ENCODE peak calls at places on chromosomes 1 and 21, in five cellular contexts. D, I, S, L and Q are unnamed samples.

GRCh38 chr1:226632922-226633351 is 84.4 kb downstream of the STUM start:
- DNase-seq in D (no peak), I (no peak), S (no peak), L (peak), Q (peak)

GRCh38 chr1:112557385-112557784 is 48.6 kb downstream of the WNT2B start:
- DNase-seq in D (no peak), I (peak), S (no peak), L (no peak), Q (no peak)

GRCh38 chr1:44924835-44925464 is 61.4 kb downstream of the EIF2B3 start:
- DNase-seq in D (no peak), I (peak), S (no peak), L (no peak), Q (no peak)

GRCh38 chr1:162145966-162146696 is 76.6 kb downstream of the NOS1AP start:
- DNase-seq in D (no peak), I (no peak), S (no peak), L (no peak), Q (no peak)

GRCh38 chr1:14476170-14476955 is 122.1 kb upstream of the KAZN start:
- DNase-seq in D (no peak), I (peak), S (no peak), L (no peak), Q (no peak)

GRCh38 chr1:55143686-55144085 is 71.5 kb downstream of the USP24 start:
- DNase-seq in D (no peak), I (no peak), S (no peak), L (no peak), Q (no peak)

GRCh38 chr1:52037402-52037814 is 3.8 kb upstream of the KTI12 start:
- DNase-seq in D (no peak), I (peak), S (no peak), L (no peak), Q (no peak)

GRCh38 chr1:51133045-51133444 is 31.0 kb downstream of the C1orf185 start:
- DNase-seq in D (no peak), I (no peak), S (no peak), L (no peak), Q (no peak)

GRCh38 chr1:66996018-66996682 is 57.8 kb downstream of the SLC35D1 start:
- DNase-seq in D (peak), I (peak), S (no peak), L (peak), Q (peak)

GRCh38 chr1:25808481-25809244 is 8.7 kb downstream of the SELENON start:
- DNase-seq in D (no peak), I (no peak), S (no peak), L (no peak), Q (peak)

GRCh38 chr1:201791775-201792166 is 37.2 kb upstream of the IPO9 start:
- DNase-seq in D (no peak), I (peak), S (peak), L (no peak), Q (peak)

GRCh38 chr1:159370855-159371254 is 61.1 kb upstream of the OR10J4 start:
- DNase-seq in D (no peak), I (no peak), S (no peak), L (no peak), Q (no peak)

GRCh38 chr21:43936186-43936967 is 71.4 kb downstream of the AGPAT3 start:
- DNase-seq in D (no peak), I (no peak), S (no peak), L (no peak), Q (no peak)

GRCh38 chr1:24557711-24558121 is 1.8 kb downstream of the NCMAP start:
- DNase-seq in D (no peak), I (no peak), S (no peak), L (no peak), Q (no peak)

GRCh38 chr1:9406111-9406510 is 113.4 kb downstream of the SPSB1 start:
- DNase-seq in D (no peak), I (no peak), S (no peak), L (no peak), Q (no peak)

GRCh38 chr1:100130552-100131077 is 2.1 kb downstream of the SASS6 start:
- DNase-seq in D (no peak), I (peak), S (no peak), L (no peak), Q (no peak)

GRCh38 chr1:154446292-154446691 is 41.1 kb downstream of the IL6R start:
- DNase-seq in D (no peak), I (peak), S (no peak), L (peak), Q (peak)

GRCh38 chr1:243247901-243248300 is 7.2 kb downstream of the CEP170 start:
- DNase-seq in D (no peak), I (no peak), S (no peak), L (no peak), Q (no peak)

GRCh38 chr1:27659497-27660299 is 12.3 kb downstream of the IFI6 start:
- DNase-seq in D (peak), I (peak), S (peak), L (peak), Q (peak)
- H3K4me3 ChIP-seq in D (peak), I (peak), S (peak), L (peak), Q (peak)

GRCh38 chr21:34981793-34982192 is 67.3 kb downstream of the RUNX1 start:
- DNase-seq in D (no peak), I (no peak), S (no peak), L (no peak), Q (no peak)

GRCh38 chr21:34986561-34987533 is 62.3 kb downstream of the RUNX1 start:
- DNase-seq in D (peak), I (peak), S (no peak), L (peak), Q (no peak)

GRCh38 chr21:34984356-34984755 is 64.7 kb downstream of the RUNX1 start:
- DNase-seq in D (no peak), I (no peak), S (no peak), L (no peak), Q (no peak)

GRCh38 chr21:34980423-34981115 is 68.5 kb downstream of the RUNX1 start:
- DNase-seq in D (no peak), I (no peak), S (no peak), L (no peak), Q (no peak)

GRCh38 chr21:34983680-34984086 is 65.4 kb downstream of the RUNX1 start:
- DNase-seq in D (peak), I (peak), S (no peak), L (no peak), Q (no peak)
- H3K4me3 ChIP-seq in D (peak), I (no peak), S (no peak), L (no peak), Q (no peak)

GRCh38 chr1:109960745-109961094 is 23.8 kb upstream of the AHCYL1 start:
- DNase-seq in D (no peak), I (no peak), S (no peak), L (no peak), Q (no peak)

GRCh38 chr1:109954180-109954579 is 30.4 kb upstream of the AHCYL1 start:
- DNase-seq in D (no peak), I (no peak), S (no peak), L (no peak), Q (no peak)

GRCh38 chr1:109963864-109964263 is 20.7 kb upstream of the AHCYL1 start:
- DNase-seq in D (no peak), I (peak), S (no peak), L (no peak), Q (no peak)

GRCh38 chr1:109959632-109959973 is 25.0 kb upstream of the AHCYL1 start:
- DNase-seq in D (no peak), I (no peak), S (no peak), L (no peak), Q (no peak)

DNA sequence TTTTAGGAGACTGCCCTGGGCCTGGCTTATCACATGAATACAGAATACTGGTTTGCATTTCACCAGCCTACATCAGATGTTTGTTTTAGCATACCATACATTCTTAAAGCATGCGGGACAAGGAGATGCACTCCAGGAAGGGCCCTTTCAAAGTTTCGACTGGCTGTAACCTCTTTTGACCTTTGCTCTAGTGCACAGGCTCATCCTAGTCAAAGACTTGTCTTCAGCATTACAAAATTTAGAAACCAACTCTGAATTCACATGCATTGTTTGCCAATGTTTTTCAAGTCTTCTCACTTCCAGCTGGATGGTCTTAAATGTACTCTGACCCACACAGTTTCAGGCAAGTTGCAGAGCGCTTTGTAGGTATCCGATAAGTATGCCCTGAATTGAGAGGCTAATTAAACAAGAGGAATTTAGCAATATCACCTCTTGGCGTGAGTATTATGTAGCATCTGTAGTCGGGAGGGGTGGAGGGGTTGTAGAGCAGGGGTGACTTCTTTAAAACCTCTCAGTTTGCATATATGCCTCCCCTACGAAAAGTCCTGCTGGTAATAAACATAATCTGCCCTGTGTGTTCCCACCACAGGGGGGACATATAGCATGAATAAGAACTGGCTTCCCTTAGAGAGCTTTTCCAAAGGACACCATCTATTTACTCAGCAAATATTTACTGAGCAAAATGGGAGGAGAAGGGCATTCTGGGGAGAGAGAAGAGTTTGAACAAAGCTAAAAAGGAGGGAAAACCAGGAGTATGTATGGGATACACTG is 24.4 kb upstream of the AHCYL1 start:
- DNase-seq in D (no peak), I (peak), S (no peak), L (no peak), Q (no peak)
- H3K4me3 ChIP-seq in D (no peak), I (no peak), S (no peak), L (no peak), Q (no peak)

DNA sequence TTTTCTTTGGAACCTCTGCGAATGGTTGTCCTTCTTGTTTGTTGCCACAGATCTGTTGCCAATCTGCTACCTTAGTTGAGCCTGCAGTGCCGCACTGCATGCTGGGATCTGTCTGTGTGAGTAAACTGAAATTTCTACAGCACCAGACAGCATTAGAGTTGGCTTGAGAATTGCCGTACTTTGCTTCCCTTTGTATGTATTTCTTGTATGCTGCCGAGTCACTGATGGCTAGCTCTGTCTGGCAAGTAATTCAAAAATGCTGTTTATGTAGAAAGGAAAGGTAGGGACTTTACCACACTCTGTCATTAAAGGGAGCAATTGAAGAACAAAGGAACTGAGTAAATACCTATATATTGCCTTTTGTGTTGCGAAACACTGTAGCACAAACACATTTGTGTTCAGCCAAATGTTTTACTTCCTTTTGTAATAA is 857.4 kb downstream of the USP25 start:
- DNase-seq in D (no peak), I (peak), S (peak), L (peak), Q (peak)
- H3K4me3 ChIP-seq in D (no peak), I (peak), S (peak), L (peak), Q (peak)

GRCh38 chr1:111192643-111193519 is 7.6 kb downstream of the DENND2D start:
- DNase-seq in D (peak), I (peak), S (no peak), L (no peak), Q (no peak)
- H3K4me3 ChIP-seq in D (no peak), I (no peak), S (no peak), L (no peak), Q (no peak)

GRCh38 chr1:20614130-20614579 is 19.1 kb upstream of the PINK1 start:
- DNase-seq in D (no peak), I (no peak), S (no peak), L (no peak), Q (no peak)
- H3K4me3 ChIP-seq in D (no peak), I (no peak), S (no peak), L (no peak), Q (no peak)